ENCODE peak calls at places on chromosomes 2 and 18, in seven cellular contexts. L is aorta, D is stomach, B is H7, P is GM23248, Q is body of pancreas, Z is HCT116. T is an unnamed sample.

GRCh38 chr2:62573137-62573731 is 67.2 kb upstream of the TMEM17 start:
- DNase-seq in B (no peak), L (no peak), D (no peak), P (no peak), Q (no peak), Z (no peak), T (no peak)

GRCh38 chr18:76213996-76214395 is 281.0 kb downstream of the ZNF516 start:
- DNase-seq in B (no peak), Z (no peak), P (no peak), D (no peak), L (no peak), Q (no peak), T (no peak)

GRCh38 chr2:170276926-170277571 is 99.1 kb downstream of the MYO3B start:
- DNase-seq in B (no peak), Q (no peak), P (no peak), L (no peak), D (no peak), Z (no peak), T (no peak)

GRCh38 chr2:122707224-122707824 is 951.9 kb downstream of the TSN start:
- DNase-seq in P (no peak), Z (no peak), D (no peak), B (no peak), Q (no peak), L (no peak), T (no peak)

GRCh38 chr2:169071455-169071854 is 2.1 kb downstream of the DHRS9 start:
- DNase-seq in P (no peak), Q (no peak), B (no peak), D (no peak), L (no peak), Z (no peak), T (no peak)

GRCh38 chr2:160157861-160158813 is 41.9 kb downstream of the ITGB6 start:
- DNase-seq in Q (no peak), B (no peak), L (no peak), P (peak), Z (no peak), D (no peak), T (peak)

GRCh38 chr2:192307530-192307929 is 112.8 kb upstream of the TMEFF2 start:
- DNase-seq in D (no peak), Z (no peak), P (peak), L (no peak), Q (no peak), B (no peak), T (no peak)

GRCh38 chr18:69490072-69490471 is 89.4 kb downstream of the DOK6 start:
- DNase-seq in Q (no peak), B (no peak), D (no peak), P (no peak), Z (no peak), L (no peak), T (peak)

GRCh38 chr2:11914455-11914854 is 168.0 kb downstream of the LPIN1 start:
- DNase-seq in L (no peak), B (no peak), D (no peak), Q (no peak), Z (no peak), P (peak), T (peak)

GRCh38 chr2:39506215-39506614 is 69.1 kb upstream of the MAP4K3 start:
- DNase-seq in Z (no peak), L (no peak), P (peak), D (no peak), B (no peak), Q (no peak), T (no peak)

GRCh38 chr2:9382604-9383235 is 40.6 kb downstream of the ITGB1BP1 start:
- DNase-seq in D (no peak), P (peak), B (no peak), Q (no peak), Z (no peak), L (no peak), T (no peak)

GRCh38 chr18:54690198-54690597 is 99.2 kb downstream of the DYNAP start:
- DNase-seq in D (no peak), Z (no peak), Q (no peak), L (no peak), P (peak), B (no peak), T (peak)

GRCh38 chr2:159735648-159736047 is 23.3 kb downstream of the MARCHF7 start:
- DNase-seq in L (no peak), Q (no peak), B (no peak), Z (no peak), D (no peak), P (no peak), T (no peak)

GRCh38 chr2:210663574-210663973 is 107.2 kb downstream of the CPS1 start:
- DNase-seq in B (peak), Q (peak), P (peak), L (no peak), Z (no peak), D (no peak), T (peak)

GRCh38 chr2:102321954-102322719 is 10.8 kb downstream of the IL1RL1 start:
- DNase-seq in L (no peak), B (no peak), D (no peak), Q (no peak), Z (no peak), P (no peak), T (peak)

GRCh38 chr2:174076040-174076439 is 110.9 kb upstream of the SP3 start:
- DNase-seq in D (no peak), L (no peak), Q (no peak), B (no peak), P (peak), Z (no peak), T (no peak)

DNA sequence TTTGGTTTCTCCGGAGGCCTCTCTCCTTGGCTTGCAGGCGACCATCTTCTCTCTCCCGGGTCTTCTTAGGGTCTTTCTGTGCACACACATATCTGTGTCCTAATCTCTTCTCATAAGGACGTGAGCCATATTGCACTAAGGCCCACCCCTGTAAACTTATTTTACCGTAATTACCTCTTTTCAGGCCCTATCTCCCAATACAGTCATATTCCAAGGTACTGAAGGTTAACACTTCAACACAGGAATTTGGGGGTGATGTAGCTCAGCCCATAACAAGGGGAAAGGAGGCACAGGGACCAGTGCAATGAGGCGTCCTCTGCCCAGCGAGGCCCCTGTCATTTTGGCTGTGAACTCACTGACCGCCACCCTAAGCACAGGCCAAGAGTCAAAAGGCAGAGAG is 15.8 kb upstream of the NMUR1 start:
- DNase-seq in P (no peak), Z (no peak), B (no peak), L (no peak), Q (no peak), D (no peak), T (no peak)
- H3K4me3 ChIP-seq in P (no peak), Z (no peak), B (no peak), L (no peak), Q (no peak), D (no peak), T (no peak)

GRCh38 chr18:72543362-72544055 is 633 bp downstream of the CBLN2 start:
- DNase-seq in B (peak), P (peak), Q (no peak), Z (no peak), D (no peak), L (no peak), T (no peak)
- H3K4me3 ChIP-seq in B (peak), P (peak), Q (no peak), Z (no peak), D (peak), L (no peak), T (peak)

GRCh38 chr2:97714084-97714949 is 941 bp downstream of the ZAP70 start:
- DNase-seq in P (no peak), Z (no peak), L (peak), D (no peak), Q (peak), B (peak), T (no peak)
- H3K4me3 ChIP-seq in P (no peak), Z (no peak), L (no peak), D (peak), Q (no peak), B (no peak), T (no peak)

GRCh38 chr18:79805926-79806487 is 8.3 kb downstream of the KCNG2 start:
- DNase-seq in Q (no peak), D (no peak), B (peak), L (peak), Z (no peak), P (no peak), T (no peak)

GRCh38 chr18:79806976-79807841 is 9.5 kb downstream of the KCNG2 start:
- DNase-seq in D (no peak), Z (no peak), L (peak), B (peak), P (no peak), Q (no peak), T (no peak)

GRCh38 chr18:79803611-79804051 is 5.9 kb downstream of the KCNG2 start:
- DNase-seq in B (peak), L (peak), P (no peak), Z (no peak), Q (no peak), D (no peak), T (no peak)

GRCh38 chr18:79804130-79804772 is 6.5 kb downstream of the KCNG2 start:
- DNase-seq in Z (no peak), B (peak), L (peak), Q (no peak), P (no peak), D (no peak), T (no peak)

DNA sequence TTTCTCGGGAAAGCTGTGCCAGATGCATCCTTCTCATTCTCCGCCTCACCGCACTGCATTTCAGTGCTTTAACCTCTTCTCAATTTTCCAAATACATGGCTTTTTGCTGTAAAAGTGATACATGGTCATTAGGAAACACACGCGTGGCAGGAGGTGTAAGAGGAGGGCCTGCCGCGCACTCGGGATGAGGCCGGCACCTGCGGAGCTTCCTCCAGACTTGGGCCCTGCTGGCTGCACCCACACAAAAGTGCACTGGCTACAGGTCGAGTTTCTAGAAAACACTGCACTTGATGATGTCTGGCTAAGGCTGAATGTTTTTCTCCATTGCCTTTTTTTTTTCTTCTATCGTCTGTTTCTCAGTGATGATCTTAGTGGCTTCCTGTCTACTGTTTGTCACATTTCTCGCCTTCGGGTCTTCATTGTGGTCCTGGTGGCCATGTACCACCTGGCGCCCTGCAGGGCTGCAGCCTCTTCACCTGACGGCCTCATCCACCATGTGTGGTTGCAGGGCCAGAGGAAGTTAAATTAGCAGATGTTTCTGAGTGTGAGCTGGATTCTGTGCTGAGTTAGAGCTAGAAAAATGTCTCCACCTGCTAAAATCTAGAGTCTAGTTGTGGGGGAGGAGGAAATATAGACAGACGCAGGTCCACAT is 7.6 kb downstream of the KCNG2 start:
- DNase-seq in B (peak), Z (no peak), L (peak), Q (no peak), D (no peak), P (no peak), T (no peak)
- H3K4me3 ChIP-seq in B (no peak), Z (no peak), L (no peak), Q (no peak), D (no peak), P (no peak), T (no peak)

GRCh38 chr2:231680992-231681852 is 27.1 kb upstream of the PTMA start:
- DNase-seq in P (peak), Q (peak), B (peak), D (peak), L (peak), Z (no peak), T (peak)
- H3K4me3 ChIP-seq in P (peak), Q (peak), B (peak), D (peak), L (peak), Z (peak), T (peak)

GRCh38 chr2:53945538-53945937 is 25.3 kb downstream of the PSME4 start:
- DNase-seq in D (no peak), L (no peak), P (no peak), Q (no peak), Z (no peak), B (no peak), T (no peak)
- H3K4me3 ChIP-seq in D (no peak), L (no peak), P (no peak), Q (no peak), Z (no peak), B (no peak), T (no peak)

DNA sequence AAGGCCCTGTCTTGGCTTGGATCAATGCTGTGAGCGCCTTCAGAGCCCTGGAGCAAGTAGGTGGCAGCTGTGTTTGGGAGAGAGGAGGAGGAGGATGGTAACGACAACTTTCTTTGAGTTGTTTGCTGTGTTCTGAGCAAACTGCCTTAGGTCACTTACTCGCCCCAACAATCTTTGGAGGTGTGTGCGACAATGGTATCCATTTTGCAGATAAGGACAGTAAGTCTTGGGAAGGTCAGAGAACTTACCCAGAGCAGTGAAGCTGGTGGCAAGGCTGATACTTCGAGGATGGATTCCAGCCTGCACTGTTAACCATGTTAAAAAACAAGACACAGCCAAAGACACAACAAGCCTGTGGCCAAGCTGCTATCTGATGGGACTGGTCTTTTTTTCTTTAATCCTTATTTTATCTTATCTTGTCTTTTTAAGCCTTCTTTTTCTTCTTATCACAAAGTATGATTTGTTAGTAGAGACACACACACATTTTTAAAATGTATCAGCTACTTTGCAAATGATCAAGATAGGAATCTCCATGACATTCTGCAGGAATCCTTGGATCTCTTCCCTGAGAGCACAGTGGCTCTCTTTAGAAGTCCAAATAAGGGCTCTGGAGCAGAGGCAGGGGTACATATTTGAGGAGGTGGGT is 27.9 kb downstream of the CNDP1 start:
- DNase-seq in L (no peak), P (no peak), B (no peak), Q (no peak), D (no peak), Z (no peak), T (no peak)
- H3K4me3 ChIP-seq in L (no peak), P (no peak), B (no peak), Q (no peak), D (no peak), Z (no peak), T (no peak)

T was measured in fibroblast of the aortic adventitia.